ENCODE peak calls at places on chromosomes 5 and 9, in seven cellular contexts. A is Peyer's patch, I is uterus, D is esophagus muscularis mucosa, N is heart left ventricle, H is ovary, L is IMR-90. W is an unnamed sample.

GRCh38 chr9:15249042-15249818 is 57.8 kb downstream of the TTC39B start:
- DNase-seq in D (no peak), H (no peak), N (no peak), A (no peak), L (peak; percentile 87), I (no peak), W (no peak)

GRCh38 chr9:128115187-128116103 is 12.1 kb downstream of the PTGES2 start:
- DNase-seq in H (peak; percentile 21), N (no peak), D (no peak), L (no peak), A (peak; percentile 58), I (peak; percentile 13), W (peak; percentile 20)

GRCh38 chr5:11197726-11198125 is 436.7 kb upstream of the DAP start:
- DNase-seq in L (no peak), D (no peak), N (no peak), H (no peak), I (no peak), A (no peak), W (no peak)

GRCh38 chr5:180007582-180007981 is 64.0 kb downstream of the RNF130 start:
- DNase-seq in A (no peak), N (peak; percentile 35), D (no peak), L (no peak), I (no peak), H (no peak), W (no peak)

GRCh38 chr5:127040779-127041520 is 10.6 kb upstream of the MARCHF3 start:
- DNase-seq in L (peak; percentile 54), D (no peak), N (no peak), A (no peak), I (peak; percentile 40), H (peak; percentile 24), W (no peak)

GRCh38 chr5:101160002-101160401 is 256.9 kb upstream of the ST8SIA4 start:
- DNase-seq in H (no peak), L (no peak), A (no peak), D (no peak), I (no peak), N (no peak), W (no peak)

GRCh38 chr9:123347289-123348060 is 8.5 kb upstream of the CRB2 start:
- DNase-seq in N (no peak), A (no peak), I (no peak), H (no peak), L (no peak), D (no peak), W (no peak)

GRCh38 chr5:41841325-41841724 is 28.9 kb downstream of the OXCT1 start:
- DNase-seq in I (no peak), H (no peak), D (no peak), L (no peak), N (no peak), A (no peak), W (no peak)

GRCh38 chr5:15966651-15967050 is 212.9 kb downstream of the MARCHF11 start:
- DNase-seq in A (no peak), L (peak; percentile 23), I (no peak), H (no peak), D (no peak), N (no peak), W (no peak)

GRCh38 chr9:90684776-90685175 is 42.2 kb upstream of the DIRAS2 start:
- DNase-seq in N (no peak), D (peak; percentile 42), L (no peak), A (no peak), I (no peak), H (no peak), W (no peak)

GRCh38 chr5:168531191-168531590 is 2.1 kb downstream of the FBLL1 start:
- DNase-seq in L (no peak), H (no peak), D (no peak), A (no peak), N (no peak), I (no peak), W (no peak)

GRCh38 chr9:136283291-136284235 is 20.3 kb downstream of the CCDC187 start:
- DNase-seq in N (peak; percentile 81), H (peak; percentile 76), I (peak; percentile 64), L (peak; percentile 52), D (no peak), A (peak; percentile 77), W (peak; percentile 43)

GRCh38 chr5:112718344-112718743 is 19.3 kb upstream of the APC start:
- DNase-seq in L (no peak), N (no peak), H (no peak), I (no peak), A (no peak), D (no peak), W (no peak)

GRCh38 chr9:129069128-129069824 is 11.6 kb upstream of the DOLPP1 start:
- DNase-seq in A (peak; percentile 90), I (no peak), L (no peak), H (no peak), D (no peak), N (peak; percentile 83), W (peak; percentile 52)

GRCh38 chr9:136093995-136094881 is 851 bp downstream of the NACC2 start:
- DNase-seq in N (peak; percentile 86), I (peak; percentile 84), D (peak; percentile 94), L (peak; percentile 31), H (peak; percentile 86), A (peak; percentile 40), W (peak; percentile 91)

GRCh38 chr5:168047043-168047668 is 244.3 kb upstream of the WWC1 start:
- DNase-seq in N (no peak), H (no peak), L (peak; percentile 22), A (no peak), D (no peak), I (no peak), W (no peak)

GRCh38 chr5:135379052-135379654 is 19.9 kb downstream of the MACROH2A1 start:
- DNase-seq in H (no peak), N (no peak), I (peak; percentile 58), L (peak; percentile 44), A (no peak), D (no peak), W (no peak)

GRCh38 chr5:64666058-64666457 is 24.2 kb upstream of the SHISAL2B start:
- DNase-seq in N (no peak), H (no peak), D (no peak), I (no peak), L (peak; percentile 93), A (no peak), W (no peak)

GRCh38 chr5:67983251-67983941 is 232.2 kb upstream of the PIK3R1 start:
- DNase-seq in H (no peak), D (no peak), A (no peak), N (no peak), I (no peak), L (peak; percentile 72), W (no peak)

GRCh38 chr9:27368317-27368985 is 71.5 kb upstream of the EQTN start:
- DNase-seq in I (peak; percentile 55), N (no peak), A (no peak), L (no peak), D (no peak), H (peak; percentile 55), W (peak; percentile 45)

DNA sequence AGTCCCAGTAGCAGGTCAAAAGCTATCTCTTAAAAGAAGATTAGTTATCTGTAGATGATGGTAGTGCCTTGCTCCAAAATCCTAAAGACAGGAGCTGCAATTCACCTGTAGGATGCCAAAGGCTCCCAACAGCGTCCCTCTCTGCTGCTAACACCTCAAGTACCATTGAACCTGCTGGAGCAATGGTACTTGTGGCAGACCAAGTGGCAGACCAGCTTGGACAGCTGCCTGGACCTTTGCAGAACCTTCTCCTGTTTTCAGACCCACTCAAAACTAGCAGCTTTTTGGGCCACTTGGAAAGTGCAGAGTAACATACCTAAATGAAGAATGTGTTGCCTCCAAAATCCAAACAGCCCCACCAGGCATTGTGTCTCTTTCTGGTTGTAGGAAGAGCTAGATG is 6.9 kb upstream of the CCDC180 start:
- DNase-seq in D (peak; percentile 19), N (no peak), H (no peak), A (no peak), I (no peak), L (no peak), W (no peak)
- TF ChIP-seq CTCF in D (no peak), N (no peak), H (no peak), A (no peak), I (no peak), L (no peak), W (no peak)

DNA sequence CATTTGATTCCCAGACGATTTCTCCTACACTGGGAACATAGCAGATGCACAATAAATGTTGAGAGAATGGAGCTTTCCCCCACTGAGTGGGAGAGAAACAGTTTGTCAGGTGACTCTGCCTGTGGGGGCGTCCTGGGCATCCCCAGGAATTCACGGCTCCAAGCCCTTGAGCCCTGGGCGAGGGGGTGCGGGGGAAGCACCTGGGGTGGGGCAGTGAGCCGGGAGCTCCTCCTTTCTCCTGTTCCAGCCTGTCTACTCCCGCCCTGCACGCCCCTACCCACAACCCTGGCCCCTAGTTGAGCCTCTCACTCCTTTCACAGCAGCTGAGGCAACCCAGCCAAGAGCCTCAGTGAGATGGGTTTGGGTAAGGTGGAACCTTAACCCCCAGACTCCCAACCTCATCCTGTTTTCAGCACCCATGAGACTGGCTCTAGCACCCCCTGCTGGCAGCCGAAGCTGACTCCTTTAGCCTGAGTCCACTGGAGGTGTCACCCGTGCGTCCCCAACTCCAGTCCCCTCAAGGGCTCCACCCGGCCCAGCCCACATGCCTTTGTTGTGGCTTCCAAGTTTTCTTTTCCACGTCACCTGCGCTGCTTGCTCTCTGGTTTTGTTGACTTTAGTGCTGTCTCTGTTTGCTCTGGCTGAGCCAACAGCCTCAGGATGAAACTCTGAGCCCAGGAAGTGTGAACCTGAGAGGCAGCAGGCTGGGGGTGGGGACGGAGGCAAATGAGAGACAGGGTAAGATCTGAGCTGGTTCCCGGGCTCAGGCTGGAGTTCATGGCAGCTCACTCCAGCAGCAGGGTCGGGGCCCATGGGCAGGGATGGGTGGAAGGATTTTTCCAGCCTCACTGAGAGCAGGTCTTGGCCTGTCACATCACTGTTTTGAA is 13.0 kb upstream of the AQP7 start:
- DNase-seq in I (peak; percentile 72), L (peak; percentile 22), N (peak; percentile 65), D (no peak), H (peak; percentile 78), A (peak; percentile 80), W (peak; percentile 60)
- TF ChIP-seq POLR2A in I (no peak), L (no peak), N (no peak), D (no peak), H (no peak), A (no peak), W (no peak)

GRCh38 chr5:114099161-114099560 is 262.7 kb upstream of the KCNN2 start:
- DNase-seq in D (no peak), I (no peak), H (no peak), A (no peak), L (no peak), N (no peak), W (no peak)

GRCh38 chr5:114097570-114097969 is 264.3 kb upstream of the KCNN2 start:
- DNase-seq in I (no peak), H (no peak), L (no peak), D (no peak), N (no peak), A (no peak), W (no peak)

GRCh38 chr5:114101153-114101552 is 260.7 kb upstream of the KCNN2 start:
- DNase-seq in N (no peak), H (no peak), L (peak; percentile 80), I (no peak), A (no peak), D (no peak), W (no peak)
- H3K27ac ChIP-seq in N (no peak overlapping the region), H (no peak overlapping the region), L (no peak overlapping the region), I (no peak overlapping the region), A (no peak overlapping the region), D (no peak overlapping the region), W (no peak overlapping the region)

GRCh38 chr9:89319015-89319905 is 960 bp downstream of the SECISBP2 start:
- DNase-seq in A (no peak), H (no peak), I (no peak), D (no peak), N (no peak), L (no peak), W (no peak)
- TF ChIP-seq CTCF in A (no peak), H (no peak), I (no peak), D (no peak), N (no peak), L (no peak), W (no peak)

W was measured in gastrocnemius medialis.